ENCODE peak calls at places on chromosomes 2 and 18, in four cellular contexts. C is fibroblast of lung, X is aorta, F is SJSA1. H is an unnamed sample.
A peak's percentile ranks its signal among the peaks of the same experiment; 100 is the strongest.

GRCh38 chr2:236754234-236754924 is 184.8 kb downstream of the ACKR3 start:
- DNase-seq in C (no peak), X (peak; percentile 51), F (no peak), H (no peak)

GRCh38 chr2:63056309-63057065 is 5.9 kb downstream of the OTX1 start:
- DNase-seq in C (no peak), X (peak; percentile 78), F (no peak), H (peak; percentile 30)

GRCh38 chr2:95350320-95351079 is 52.0 kb upstream of the FAHD2A start:
- DNase-seq in C (no peak), X (peak; percentile 36), F (no peak), H (no peak)

GRCh38 chr2:148645925-148646559 is 1.5 kb downstream of the EPC2 start:
- DNase-seq in C (peak; percentile 89), X (no peak), F (peak; percentile 86), H (no peak)

GRCh38 chr18:4196358-4196757 is 258.7 kb downstream of the DLGAP1 start:
- DNase-seq in C (no peak), X (no peak), F (no peak), H (no peak)

GRCh38 chr2:224948859-224949258 is 93.4 kb downstream of the DOCK10 start:
- DNase-seq in C (peak; percentile 72), X (no peak), F (no peak), H (no peak)

GRCh38 chr2:190107409-190107808 is 44.9 kb upstream of the MSTN start:
- DNase-seq in C (no peak), X (no peak), F (no peak), H (no peak)

GRCh38 chr2:200944467-200945394 is 18.7 kb downstream of the ORC2 start:
- DNase-seq in C (peak; percentile 96), X (no peak), F (peak; percentile 76), H (no peak)

GRCh38 chr2:177754476-177754873 is 318.1 kb downstream of the PDE11A start:
- DNase-seq in C (peak; percentile 42), X (no peak), F (no peak), H (no peak)

GRCh38 chr2:39642054-39642742 is 23.5 kb upstream of the TMEM178A start:
- DNase-seq in C (peak; percentile 90), X (no peak), F (peak; percentile 83), H (no peak)

GRCh38 chr2:45391866-45392265 is 219.2 kb downstream of the SRBD1 start:
- DNase-seq in C (no peak), X (no peak), F (peak; percentile 55), H (no peak)

GRCh38 chr18:8801263-8801901 is 96.0 kb downstream of the MTCL1 start:
- DNase-seq in C (peak; percentile 94), X (no peak), F (peak; percentile 98), H (no peak)

GRCh38 chr18:12470382-12471090 is 62.8 kb downstream of the PRELID3A start:
- DNase-seq in C (no peak), X (no peak), F (no peak), H (no peak)

GRCh38 chr2:25342372-25343186 is 854 bp upstream of the DNMT3A start:
- DNase-seq in C (peak; percentile 77), X (peak; percentile 94), F (peak; percentile 78), H (peak; percentile 81)

GRCh38 chr2:203751886-203752285 is 45.4 kb downstream of the CD28 start:
- DNase-seq in C (peak; percentile 46), X (no peak), F (no peak), H (no peak)

GRCh38 chr2:207399301-207399700 is 130.5 kb upstream of the CREB1 start:
- DNase-seq in C (no peak), X (no peak), F (no peak), H (no peak)

GRCh38 chr2:43269074-43269572 is 42.7 kb upstream of the ZFP36L2 start:
- DNase-seq in C (peak; percentile 100), X (peak; percentile 91), F (no peak), H (peak; percentile 87)

GRCh38 chr2:188820576-188820975 is 153.6 kb upstream of the COL3A1 start:
- DNase-seq in C (no peak), X (no peak), F (no peak), H (no peak)

GRCh38 chr2:85601771-85602475 is 575 bp downstream of the TMEM150A start:
- DNase-seq in C (peak; percentile 56), X (peak; percentile 92), F (no peak), H (peak; percentile 78)

GRCh38 chr2:70851704-70852103 is 16.1 kb upstream of the CD207 start:
- DNase-seq in C (no peak), X (no peak), F (no peak), H (no peak)

GRCh38 chr2:198101688-198102087 is 297.3 kb downstream of the PLCL1 start:
- DNase-seq in C (no peak), X (no peak), F (no peak), H (no peak)

GRCh38 chr2:128605421-128605820 is 286.8 kb upstream of the HS6ST1 start:
- DNase-seq in C (no peak), X (peak; percentile 59), F (no peak), H (peak; percentile 7)

GRCh38 chr2:185147361-185147760 is 549.0 kb downstream of the ZNF804A start:
- DNase-seq in C (no peak), X (no peak), F (no peak), H (no peak)

GRCh38 chr2:145332210-145332609 is 812.3 kb upstream of the ZEB2 start:
- DNase-seq in C (no peak), X (no peak), F (no peak), H (no peak)

GRCh38 chr2:135219226-135219625 is 167.1 kb downstream of the RAB3GAP1 start:
- DNase-seq in C (no peak), X (no peak), F (no peak), H (no peak)

GRCh38 chr18:23578891-23579653 is 7.2 kb downstream of the NPC1 start:
- DNase-seq in C (peak; percentile 55), X (no peak), F (no peak), H (no peak)

GRCh38 chr18:38415811-38416210 is 850.2 kb upstream of the CELF4 start:
- DNase-seq in C (no peak), X (no peak), F (no peak), H (no peak)

GRCh38 chr18:30999186-30999585 is 43.4 kb downstream of the DSC3 start:
- DNase-seq in C (no peak), X (no peak), F (no peak), H (no peak)

GRCh38 chr18:7576685-7577084 is 9.6 kb downstream of the PTPRM start:
- DNase-seq in C (peak; percentile 8), X (no peak), F (peak; percentile 70), H (no peak)

GRCh38 chr18:63144748-63145147 is 174.8 kb downstream of the BCL2 start:
- DNase-seq in C (no peak), X (peak; percentile 85), F (no peak), H (no peak)

GRCh38 chr2:58039170-58039611 is 7.4 kb upstream of the VRK2 start:
- DNase-seq in C (peak; percentile 34), X (no peak), F (no peak), H (no peak)

GRCh38 chr2:127611076-127611925 is 34.7 kb upstream of the GPR17 start:
- DNase-seq in C (no peak), X (peak; percentile 43), F (no peak), H (no peak)

GRCh38 chr2:46873632-46874068 is 42.0 kb downstream of the MCFD2 start:
- DNase-seq in C (peak; percentile 95), X (peak; percentile 83), F (peak; percentile 89), H (peak; percentile 46)

GRCh38 chr2:46872876-46873631 is 42.6 kb downstream of the MCFD2 start:
- DNase-seq in C (peak; percentile 42), X (no peak), F (no peak), H (no peak)

GRCh38 chr2:46875226-46875899 is 40.2 kb downstream of the MCFD2 start:
- DNase-seq in C (no peak), X (no peak), F (no peak), H (no peak)

GRCh38 chr2:46871976-46872381 is 43.6 kb downstream of the MCFD2 start:
- DNase-seq in C (no peak), X (peak; percentile 30), F (no peak), H (no peak)

DNA sequence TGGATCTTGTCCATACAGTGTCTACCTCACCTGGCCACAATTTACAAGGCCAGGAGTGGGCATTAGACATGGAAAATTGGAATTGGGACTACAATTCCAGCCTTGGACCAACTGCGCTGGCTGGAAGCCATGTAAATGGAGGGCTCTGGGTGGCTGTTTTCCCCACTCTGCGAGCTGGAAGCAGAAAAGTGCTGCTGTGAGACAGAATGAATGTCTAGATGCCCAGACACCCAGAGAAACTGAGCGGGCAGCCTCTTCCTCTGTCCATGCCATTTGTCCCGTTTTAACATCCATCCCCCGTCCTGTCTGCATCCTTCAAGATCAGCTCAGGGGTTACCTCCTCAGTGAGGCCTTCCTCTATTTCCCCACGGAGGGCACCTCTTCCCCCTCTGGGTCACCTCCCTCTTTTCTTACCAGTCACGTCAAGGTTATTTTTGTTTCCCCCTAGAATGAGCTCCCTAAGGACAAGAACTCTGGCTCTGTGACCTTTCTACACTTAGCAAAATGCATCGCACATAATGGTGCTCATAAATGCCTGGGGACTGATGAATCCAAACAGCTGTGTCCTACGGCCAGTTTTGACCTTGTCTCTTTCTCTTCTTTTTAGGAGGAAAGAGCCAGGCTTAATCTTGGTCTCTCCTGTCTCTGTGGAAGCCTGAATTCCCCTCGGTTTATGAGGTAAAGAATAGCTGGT is 41.2 kb downstream of the MCFD2 start:
- DNase-seq in C (peak; percentile 58), X (peak; percentile 40), F (no peak), H (no peak)
- H3K4me1 ChIP-seq in C (peaks cover 55% of the 10 kb centered on the region), X (no peaks in the 10 kb centered on the region), F (peaks cover 54% of the 10 kb centered on the region), H (peaks cover 63% of the 10 kb centered on the region)

DNA sequence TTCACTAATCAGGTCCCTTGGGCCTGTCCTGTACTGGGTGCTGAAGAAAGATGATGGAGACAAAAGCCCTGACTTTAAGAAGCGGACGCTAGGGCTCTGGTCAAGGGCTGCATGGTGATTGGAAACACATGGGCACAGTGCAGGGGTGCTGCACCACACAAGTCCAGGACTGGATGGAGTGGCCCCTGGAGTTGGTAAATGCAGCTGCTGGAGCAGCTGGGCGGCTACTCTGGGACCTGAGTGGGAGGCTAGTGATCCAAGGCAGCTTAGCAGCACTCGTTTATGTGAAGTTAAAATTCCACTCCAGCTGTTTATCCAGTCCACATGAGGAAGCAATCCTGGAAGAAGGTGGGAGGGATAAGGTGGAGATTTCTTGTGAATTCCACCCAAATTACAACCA is 24.9 kb downstream of the MERTK start:
- DNase-seq in C (peak; percentile 76), X (no peak), F (no peak), H (no peak)
- H3K4me1 ChIP-seq in C (peaks cover 6% of the 10 kb centered on the region), X (no peaks in the 10 kb centered on the region), F (no peaks in the 10 kb centered on the region), H (peaks cover 28% of the 10 kb centered on the region)

DNA sequence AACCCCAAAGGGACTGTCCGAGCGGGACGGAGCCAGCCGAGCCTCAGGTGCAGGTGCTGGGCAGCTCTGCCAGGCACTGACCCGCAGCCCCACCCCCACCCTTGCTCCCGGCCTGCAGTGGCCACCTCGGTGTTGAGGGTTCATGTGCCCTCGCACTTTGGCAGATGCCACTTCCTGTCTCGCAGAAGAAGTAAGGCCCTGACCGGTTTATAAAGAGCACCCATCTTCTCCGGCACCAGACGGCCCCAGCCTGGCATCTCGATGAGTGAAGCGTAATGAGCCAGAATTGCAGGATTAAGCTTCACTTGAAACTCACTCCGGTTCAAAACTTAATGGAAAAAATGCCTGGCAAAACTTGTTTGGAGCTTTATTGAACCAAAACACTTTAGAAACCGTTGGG is 10.9 kb upstream of the NFATC1 start:
- DNase-seq in C (no peak), X (no peak), F (no peak), H (no peak)
- H3K4me1 ChIP-seq in C (no peaks in the 10 kb centered on the region), X (no peaks in the 10 kb centered on the region), F (no peaks in the 10 kb centered on the region), H (no peaks in the 10 kb centered on the region)

DNA sequence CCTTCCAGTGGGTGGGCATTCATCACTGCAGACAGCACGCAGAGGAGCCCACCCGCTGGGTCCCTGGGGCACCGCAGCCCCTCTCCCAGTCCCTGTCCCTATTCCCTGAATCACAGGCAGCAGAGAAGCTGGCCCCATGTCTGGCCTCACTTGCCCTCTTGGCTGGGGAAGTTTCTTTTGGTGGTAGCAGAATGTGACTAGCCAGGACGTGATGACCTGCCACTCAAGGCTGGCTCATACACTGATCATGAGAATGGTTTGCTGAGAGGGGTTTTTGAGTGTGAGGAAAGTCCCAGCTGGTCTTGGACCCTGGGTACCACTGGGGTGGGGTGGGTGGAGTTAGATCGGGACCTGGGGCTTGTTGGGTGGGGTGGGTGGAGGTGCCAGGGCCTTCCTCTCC is 29.0 kb upstream of the FOSL2 start:
- DNase-seq in C (no peak), X (no peak), F (no peak), H (no peak)
- H3K4me1 ChIP-seq in C (no peaks in the 10 kb centered on the region), X (no peaks in the 10 kb centered on the region), F (peaks cover 34% of the 10 kb centered on the region), H (peaks cover 25% of the 10 kb centered on the region)